ENCODE peak calls at places on chromosomes 2 and 18, in seven cellular contexts. F is GM10248; M is activated naive CD8-positive, alpha-beta T cell treated with anti-CD3 and anti-CD28 coated beads for 36 hours; E is activated naive CD4-positive, alpha-beta T cell treated with Interleukin-2 at 50 U/mL for 16 hours; L is fibroblast of mammary gland; Y is kidney tubule cell; A is upper lobe of right lung. D is an unnamed sample.

GRCh38 chr2:236712961-236713673 is 143.5 kb downstream of the ACKR3 start:
- DNase-seq in M (no peak), F (no peak), A (no peak), Y (no peak), L (no peak), E (no peak), D (no peak)

GRCh38 chr18:48949051-48949605 is 1.6 kb downstream of the SMAD7 start:
- DNase-seq in L (no peak), Y (peak; percentile 72), F (peak; percentile 55), A (peak; percentile 85), M (peak; percentile 37), E (peak; percentile 42), D (no peak)

GRCh38 chr18:76518543-76519155 is 23.6 kb upstream of the ZNF516 start:
- DNase-seq in E (no peak), L (peak; percentile 46), Y (no peak), M (no peak), F (no peak), A (no peak), D (peak; percentile 56)

GRCh38 chr2:128727914-128728313 is 409.2 kb upstream of the HS6ST1 start:
- DNase-seq in F (no peak), Y (no peak), M (no peak), L (peak; percentile 98), E (no peak), A (no peak), D (no peak)

GRCh38 chr2:102508863-102509262 is 35.8 kb downstream of the SLC9A4 start:
- DNase-seq in F (no peak), A (no peak), L (no peak), Y (no peak), M (no peak), E (no peak), D (peak; percentile 58)

GRCh38 chr18:37334494-37335125 is 231.0 kb downstream of the CELF4 start:
- DNase-seq in L (peak; percentile 73), F (no peak), E (no peak), A (no peak), M (no peak), Y (peak; percentile 8), D (no peak)

GRCh38 chr18:23872701-23873550 is 141.6 kb upstream of the TTC39C start:
- DNase-seq in M (peak; percentile 16), A (no peak), E (peak; percentile 36), Y (peak; percentile 95), F (no peak), L (no peak), D (no peak)

GRCh38 chr2:119864318-119864717 is 104.6 kb downstream of the PTPN4 start:
- DNase-seq in A (no peak), L (peak; percentile 11), M (no peak), E (no peak), Y (peak; percentile 48), F (no peak), D (no peak)

GRCh38 chr18:14947482-14948162 is 199.7 kb downstream of the ANKRD30B start:
- DNase-seq in A (no peak), L (no peak), Y (no peak), E (no peak), F (no peak), M (no peak), D (no peak)

D was measured in CD14-positive monocyte.